ENCODE peak calls at places on chromosome 4, in four cellular contexts. O is activated B cell treated with CpG ODN at 0.5 μM for 24 hours, E is progenitor cell of endocrine pancreas, I is neural progenitor cell. D is an unnamed sample.

GRCh38 chr4:118340109-118340508 is 12.7 kb downstream of the PRSS12 start:
- DNase-seq in E (no peak), O (no peak), I (no peak), D (no peak)

GRCh38 chr4:1535926-1536578 is 129.8 kb upstream of the NKX1-1 start:
- DNase-seq in O (no peak), I (no peak), E (no peak), D (no peak)

GRCh38 chr4:86032476-86033022 is 327.3 kb downstream of the MAPK10 start:
- DNase-seq in E (no peak), I (no peak), O (no peak), D (peak; percentile 40)

GRCh38 chr4:32864713-32865351 is 2144.7 kb downstream of the PCDH7 start:
- DNase-seq in O (no peak), I (no peak), E (no peak), D (no peak)

GRCh38 chr4:23754688-23755087 is 135.2 kb downstream of the PPARGC1A start:
- DNase-seq in O (no peak), E (no peak), I (no peak), D (no peak)

GRCh38 chr4:78032929-78033328 is 24.2 kb upstream of the FRAS1 start:
- DNase-seq in I (no peak), E (no peak), O (no peak), D (no peak)

GRCh38 chr4:8730159-8730558 is 137.6 kb downstream of the CPZ start:
- DNase-seq in I (no peak), E (no peak), O (peak; percentile 4), D (no peak)

GRCh38 chr4:186919340-186919739 is 195.7 kb upstream of the FAT1 start:
- DNase-seq in O (no peak), I (no peak), E (no peak), D (no peak)

GRCh38 chr4:19657856-19658255 is 593.8 kb upstream of the SLIT2 start:
- DNase-seq in I (no peak), O (no peak), E (no peak), D (no peak)

GRCh38 chr4:145075742-145076472 is 22.1 kb downstream of the ANAPC10 start:
- DNase-seq in O (no peak), E (no peak), I (no peak), D (no peak)

GRCh38 chr4:56512166-56512565 is 6.6 kb downstream of the ARL9 start:
- DNase-seq in I (no peak), E (no peak), O (no peak), D (no peak)

GRCh38 chr4:13535708-13536361 is 8.5 kb downstream of the NKX3-2 start:
- DNase-seq in O (no peak), I (peak; percentile 65), E (no peak), D (no peak)

GRCh38 chr4:56181140-56181950 is 205.9 kb downstream of the AASDH start:
- DNase-seq in I (no peak), E (no peak), O (no peak), D (no peak)

GRCh38 chr4:120829113-120829831 is 93.3 kb downstream of the PRDM5 start:
- DNase-seq in E (no peak), I (no peak), O (no peak), D (no peak)

GRCh38 chr4:111960241-111960667 is 185.0 kb upstream of the FAM241A start:
- DNase-seq in E (no peak), O (no peak), I (no peak), D (no peak)

GRCh38 chr4:7911044-7911578 is 28.6 kb downstream of the AFAP1 start:
- DNase-seq in E (no peak), I (peak; percentile 78), O (no peak), D (no peak)

GRCh38 chr4:2251795-2252529 is 9.9 kb downstream of the MXD4 start:
- DNase-seq in I (no peak), E (no peak), O (no peak), D (no peak)

GRCh38 chr4:15495621-15496020 is 25.9 kb downstream of the CC2D2A start:
- DNase-seq in I (no peak), O (no peak), E (no peak), D (no peak)

GRCh38 chr4:76187152-76187551 is 26.5 kb downstream of the SCARB2 start:
- DNase-seq in E (no peak), O (no peak), I (no peak), D (no peak)

GRCh38 chr4:162409048-162409447 is 245.2 kb upstream of the FSTL5 start:
- DNase-seq in E (no peak), O (no peak), I (no peak), D (no peak)

GRCh38 chr4:136831553-136831952 is 700.7 kb downstream of the PCDH18 start:
- DNase-seq in O (no peak), E (no peak), I (no peak), D (no peak)

GRCh38 chr4:47154816-47155370 is 123.5 kb downstream of the GABRB1 start:
- DNase-seq in I (peak; percentile 3), E (no peak), O (no peak), D (no peak)

GRCh38 chr4:169116270-169116901 is 106.3 kb upstream of the CBR4 start:
- DNase-seq in I (no peak), E (no peak), O (no peak), D (no peak)

GRCh38 chr4:122003335-122003734 is 51.5 kb upstream of the TRPC3 start:
- DNase-seq in O (no peak), E (no peak), I (peak; percentile 41), D (peak; percentile 47)

GRCh38 chr4:156803056-156803455 is 168.5 kb downstream of the PDGFC start:
- DNase-seq in E (no peak), O (no peak), I (no peak), D (no peak)

GRCh38 chr4:187309456-187309855 is 585.8 kb upstream of the FAT1 start:
- DNase-seq in O (no peak), E (no peak), I (no peak), D (no peak)

GRCh38 chr4:8906991-8907595 is 35.5 kb upstream of the HMX1 start:
- DNase-seq in I (no peak), E (no peak), O (no peak), D (no peak)

GRCh38 chr4:57233391-57233790 is 123.2 kb upstream of the IGFBP7 start:
- DNase-seq in E (no peak), I (no peak), O (no peak), D (no peak)

GRCh38 chr4:136863756-136864155 is 668.5 kb downstream of the PCDH18 start:
- DNase-seq in E (no peak), I (peak; percentile 9), O (no peak), D (no peak)

GRCh38 chr4:120132935-120133334 is 66.3 kb upstream of the MAD2L1 start:
- DNase-seq in I (no peak), O (no peak), E (no peak), D (no peak)

GRCh38 chr4:147198411-147199051 is 252.9 kb upstream of the TTC29 start:
- DNase-seq in E (no peak), I (peak; percentile 58), O (no peak), D (no peak)

GRCh38 chr4:36422582-36422981 is 141.2 kb downstream of the DTHD1 start:
- DNase-seq in O (no peak), I (no peak), E (no peak), D (no peak)